ENCODE peak calls at places on chromosomes 2 and 18, in eight cellular contexts. Z is A549, M is breast epithelium, C is transverse colon, O is adrenal gland, T is ovary, J is Peyer's patch, N is thyroid gland. L is an unnamed sample. For H3K4me1, the result is how much of the 10 kb centered on the place peaks cover.

GRCh38 chr2:30208453-30208852 is 22.9 kb upstream of the LBH start:
- DNase-seq in Z (peak), M (peak), C (peak), O (peak), T (peak), J (no peak), N (peak), L (peak)

GRCh38 chr2:121151311-121152109 is 133.5 kb downstream of the TFCP2L1 start:
- DNase-seq in Z (no peak), M (peak), C (peak), O (no peak), T (no peak), J (no peak), N (peak), L (no peak)

GRCh38 chr2:23988371-23988770 is 21.5 kb upstream of the MFSD2B start:
- DNase-seq in Z (peak), M (no peak), C (no peak), O (no peak), T (no peak), J (no peak), N (no peak), L (no peak)

GRCh38 chr2:107738268-107738667 is 88.4 kb upstream of the RGPD4 start:
- DNase-seq in Z (no peak), M (no peak), C (no peak), O (no peak), T (no peak), J (no peak), N (peak), L (no peak)

GRCh38 chr2:218860950-218861381 is 1.4 kb downstream of the WNT6 start:
- DNase-seq in Z (no peak), M (peak), C (peak), O (peak), T (peak), J (no peak), N (no peak), L (peak)

GRCh38 chr2:179234658-179235240 is 29.9 kb downstream of the SESTD1 start:
- DNase-seq in Z (no peak), M (no peak), C (no peak), O (no peak), T (no peak), J (no peak), N (no peak), L (no peak)

GRCh38 chr2:240401781-240402551 is 33.5 kb upstream of the GPC1 start:
- DNase-seq in Z (no peak), M (no peak), C (no peak), O (peak), T (peak), J (no peak), N (no peak), L (no peak)

GRCh38 chr2:230714122-230714453 is 1.4 kb downstream of the CAB39 start:
- DNase-seq in Z (peak), M (no peak), C (peak), O (peak), T (no peak), J (no peak), N (no peak), L (no peak)

GRCh38 chr2:234366891-234367290 is 130.0 kb downstream of the ARL4C start:
- DNase-seq in Z (no peak), M (no peak), C (no peak), O (no peak), T (no peak), J (no peak), N (peak), L (no peak)

GRCh38 chr2:239165206-239165831 is 235.5 kb downstream of the HDAC4 start:
- DNase-seq in Z (no peak), M (no peak), C (no peak), O (no peak), T (no peak), J (no peak), N (no peak), L (no peak)

GRCh38 chr2:208097801-208098200 is 26.5 kb downstream of the CRYGD start:
- DNase-seq in Z (no peak), M (no peak), C (no peak), O (no peak), T (no peak), J (no peak), N (no peak), L (no peak)

GRCh38 chr2:241312082-241312481 is 3.4 kb downstream of the HDLBP start:
- DNase-seq in Z (no peak), M (no peak), C (no peak), O (no peak), T (no peak), J (no peak), N (no peak), L (no peak)

GRCh38 chr18:79802298-79802697 is 4.6 kb downstream of the KCNG2 start:
- DNase-seq in Z (no peak), M (no peak), C (no peak), O (no peak), T (no peak), J (no peak), N (no peak), L (no peak)

GRCh38 chr18:2963048-2963447 is 49.9 kb downstream of the LPIN2 start:
- DNase-seq in Z (no peak), M (no peak), C (no peak), O (no peak), T (no peak), J (no peak), N (no peak), L (no peak)

GRCh38 chr2:120878970-120879369 is 143.3 kb downstream of the GLI2 start:
- DNase-seq in Z (no peak), M (no peak), C (no peak), O (no peak), T (no peak), J (no peak), N (no peak), L (no peak)

GRCh38 chr2:236577481-236578410 is 8.1 kb downstream of the ACKR3 start:
- DNase-seq in Z (no peak), M (no peak), C (no peak), O (no peak), T (no peak), J (no peak), N (peak), L (no peak)

GRCh38 chr2:238716585-238716984 is 131.3 kb upstream of the TWIST2 start:
- DNase-seq in Z (no peak), M (no peak), C (no peak), O (no peak), T (no peak), J (no peak), N (no peak), L (no peak)

GRCh38 chr2:185583058-185583816 is 155.4 kb upstream of the FSIP2 start:
- DNase-seq in Z (peak), M (no peak), C (no peak), O (no peak), T (no peak), J (no peak), N (no peak), L (no peak)

GRCh38 chr2:234979204-234980167 is 27.7 kb downstream of the SH3BP4 start:
- DNase-seq in Z (no peak), M (no peak), C (no peak), O (no peak), T (no peak), J (no peak), N (no peak), L (peak)

GRCh38 chr2:53422979-53423378 is 344.6 kb upstream of the CHAC2 start:
- DNase-seq in Z (no peak), M (no peak), C (peak), O (peak), T (no peak), J (no peak), N (peak), L (no peak)

GRCh38 chr2:105950521-105951389 is 206.0 kb downstream of the NCK2 start:
- DNase-seq in Z (no peak), M (no peak), C (no peak), O (no peak), T (no peak), J (no peak), N (no peak), L (no peak)

GRCh38 chr2:203887680-203888079 is 20.1 kb downstream of the CTLA4 start:
- DNase-seq in Z (no peak), M (no peak), C (no peak), O (no peak), T (no peak), J (no peak), N (no peak), L (no peak)

GRCh38 chr2:225173909-225174308 is 131.6 kb upstream of the DOCK10 start:
- DNase-seq in Z (no peak), M (no peak), C (no peak), O (no peak), T (no peak), J (no peak), N (no peak), L (no peak)

GRCh38 chr2:181165199-181165868 is 184.9 kb downstream of the UBE2E3 start:
- DNase-seq in Z (no peak), M (no peak), C (no peak), O (no peak), T (no peak), J (no peak), N (no peak), L (no peak)

GRCh38 chr2:72134408-72134996 is 13.2 kb downstream of the CYP26B1 start:
- DNase-seq in Z (no peak), M (no peak), C (no peak), O (no peak), T (no peak), J (no peak), N (no peak), L (no peak)

GRCh38 chr2:8488001-8488738 is 193.7 kb upstream of the ID2 start:
- DNase-seq in Z (no peak), M (no peak), C (no peak), O (no peak), T (no peak), J (peak), N (no peak), L (no peak)

GRCh38 chr2:3728104-3729054 is 25.0 kb downstream of the DCDC2C start:
- DNase-seq in Z (peak), M (no peak), C (no peak), O (peak), T (peak), J (no peak), N (no peak), L (no peak)

GRCh38 chr18:43420950-43421349 is 143.7 kb upstream of the SYT4 start:
- DNase-seq in Z (no peak), M (no peak), C (no peak), O (no peak), T (no peak), J (no peak), N (no peak), L (no peak)

DNA sequence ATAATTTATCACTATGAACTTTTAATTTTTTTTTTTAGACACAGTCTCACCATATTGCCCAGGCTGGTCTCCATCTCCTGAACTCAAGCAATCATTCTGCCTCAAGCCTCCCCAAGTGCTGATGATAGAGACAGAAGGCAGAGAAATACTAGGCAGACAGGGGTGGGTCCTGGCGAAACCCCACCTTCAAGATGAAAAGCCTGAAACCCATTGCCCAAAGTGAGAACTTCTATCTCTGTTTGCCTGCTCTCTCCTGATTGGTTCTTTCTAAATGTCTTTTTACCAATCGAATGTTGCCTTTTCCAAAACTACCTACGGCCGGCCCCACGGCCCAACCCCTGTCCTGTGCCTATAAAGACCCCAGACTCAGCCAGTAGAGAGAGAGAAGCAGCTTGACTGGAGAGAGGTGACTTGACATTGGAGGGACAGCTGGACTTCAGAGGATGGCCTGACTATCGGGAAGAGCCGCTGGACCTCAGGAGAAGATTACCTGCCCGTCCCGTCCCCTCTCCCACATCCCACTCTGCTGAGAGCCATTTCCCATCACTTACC is 21.9 kb downstream of the PRKD3 start:
- DNase-seq in Z (no peak), M (no peak), C (no peak), O (no peak), T (no peak), J (no peak), N (no peak), L (no peak)
- H3K4me1 ChIP-seq in Z (under half), M (under half), C (under half), O (under half), T (under half), J (under half), N (under half), L (under half)

GRCh38 chr2:65133626-65134025 is 3.7 kb upstream of the RAB1A start:
- DNase-seq in Z (no peak), M (no peak), C (no peak), O (no peak), T (no peak), J (no peak), N (no peak), L (no peak)

GRCh38 chr2:65129276-65129612 is 662 bp downstream of the RAB1A start:
- DNase-seq in Z (no peak), M (no peak), C (no peak), O (no peak), T (no peak), J (no peak), N (no peak), L (no peak)

GRCh38 chr2:65130440-65131175 is 702 bp upstream of the RAB1A start:
- DNase-seq in Z (no peak), M (peak), C (no peak), O (no peak), T (no peak), J (no peak), N (no peak), L (no peak)

GRCh38 chr2:65129613-65130439 is at the start of gene RAB1A:
- DNase-seq in Z (peak), M (peak), C (peak), O (peak), T (peak), J (peak), N (peak), L (peak)

GRCh38 chr2:65128297-65129190 is 1.4 kb downstream of the RAB1A start:
- DNase-seq in Z (no peak), M (peak), C (no peak), O (peak), T (no peak), J (no peak), N (peak), L (peak)
- TF ChIP-seq POLR2A in Z (no peak), M (no peak), C (no peak), O (no peak), T (no peak), J (no peak), N (no peak), L (no peak)

GRCh38 chr2:196268538-196269338 is 97.4 kb upstream of the STK17B start:
- DNase-seq in Z (no peak), M (no peak), C (peak), O (no peak), T (no peak), J (no peak), N (no peak), L (no peak)
- H3K4me3 ChIP-seq in Z (no peak), M (no peak), C (no peak), O (no peak), T (no peak), J (no peak), N (no peak), L (no peak)

GRCh38 chr2:191176801-191177438 is 26.1 kb upstream of the STAT4 start:
- DNase-seq in Z (no peak), M (no peak), C (peak), O (no peak), T (no peak), J (no peak), N (no peak), L (no peak)

GRCh38 chr2:191171708-191172355 is 21.0 kb upstream of the STAT4 start:
- DNase-seq in Z (peak), M (peak), C (no peak), O (no peak), T (no peak), J (no peak), N (no peak), L (no peak)

GRCh38 chr2:191176305-191176704 is 25.5 kb upstream of the STAT4 start:
- DNase-seq in Z (no peak), M (no peak), C (no peak), O (no peak), T (no peak), J (no peak), N (no peak), L (no peak)

GRCh38 chr2:191173206-191173605 is 22.4 kb upstream of the STAT4 start:
- DNase-seq in Z (no peak), M (no peak), C (no peak), O (no peak), T (no peak), J (no peak), N (no peak), L (no peak)

GRCh38 chr2:191174539-191174938 is 23.7 kb upstream of the STAT4 start:
- DNase-seq in Z (no peak), M (no peak), C (no peak), O (no peak), T (no peak), J (no peak), N (no peak), L (no peak)
- H3K4me1 ChIP-seq in Z (half or more), M (under half), C (under half), O (under half), T (under half), J (under half), N (under half), L (under half)

L was measured in uterus.